ENCODE peak calls at places on chromosomes 13 and 19, in nine cellular contexts. S is Caco-2, H is kidney epithelial cell, G is dorsolateral prefrontal cortex, Y is thoracic aorta, U is HFF-Myc, R is keratinocyte, A is RWPE2, T is PC-3. P is an unnamed sample.

GRCh38 chr19:5892772-5893275 is 10.8 kb downstream of the NDUFA11 start:
- DNase-seq in S (no peak), H (no peak), G (no peak), Y (no peak), U (no peak), R (no peak), A (no peak), T (no peak), P (no peak)

GRCh38 chr19:16088351-16088984 is 12.2 kb downstream of the TPM4 start:
- DNase-seq in S (no peak), H (no peak), G (no peak), Y (no peak), U (no peak), R (no peak), A (no peak), T (no peak), P (no peak)

GRCh38 chr13:44188257-44188656 is 185.4 kb upstream of the SERP2 start:
- DNase-seq in S (no peak), H (peak; percentile 58), G (no peak), Y (no peak), U (no peak), R (peak; percentile 94), A (peak; percentile 77), T (peak; percentile 92), P (no peak)

GRCh38 chr13:90757127-90757680 is 590.3 kb upstream of the MIR17HG start:
- DNase-seq in S (no peak), H (no peak), G (no peak), Y (no peak), U (no peak), R (no peak), A (no peak), T (no peak), P (no peak)

GRCh38 chr13:43805071-43805468 is 18.3 kb upstream of the ENOX1 start:
- DNase-seq in S (no peak), H (peak; percentile 88), G (no peak), Y (no peak), U (no peak), R (peak; percentile 92), A (peak; percentile 81), T (peak; percentile 95), P (no peak)

GRCh38 chr13:33285420-33286124 is at the start of gene STARD13:
- DNase-seq in S (peak; percentile 94), H (peak; percentile 80), G (peak; percentile 91), Y (peak; percentile 93), U (peak; percentile 92), R (peak; percentile 73), A (peak; percentile 94), T (peak; percentile 96), P (peak; percentile 96)

GRCh38 chr13:20843177-20843576 is 59.4 kb downstream of the XPO4 start:
- DNase-seq in S (no peak), H (no peak), G (no peak), Y (no peak), U (no peak), R (no peak), A (no peak), T (no peak), P (no peak)

GRCh38 chr13:30963794-30964193 is 31.3 kb downstream of the TEX26 start:
- DNase-seq in S (no peak), H (no peak), G (no peak), Y (no peak), U (peak; percentile 10), R (no peak), A (no peak), T (peak; percentile 13), P (no peak)

GRCh38 chr19:24053601-24054000 is 33.4 kb upstream of the ZNF254 start:
- DNase-seq in S (no peak), H (no peak), G (no peak), Y (no peak), U (no peak), R (no peak), A (no peak), T (no peak), P (no peak)

GRCh38 chr13:44930907-44931676 is 58.2 kb downstream of the NUFIP1 start:
- DNase-seq in S (no peak), H (no peak), G (no peak), Y (no peak), U (no peak), R (no peak), A (no peak), T (peak; percentile 27), P (no peak)

GRCh38 chr13:64054306-64054705 is 2638.7 kb upstream of the PCDH20 start:
- DNase-seq in S (no peak), H (no peak), G (no peak), Y (no peak), U (no peak), R (no peak), A (no peak), T (no peak), P (no peak)

GRCh38 chr19:5985098-5985783 is 7.3 kb upstream of the RANBP3 start:
- DNase-seq in S (no peak), H (peak; percentile 81), G (no peak), Y (no peak), U (no peak), R (no peak), A (no peak), T (peak; percentile 54), P (no peak)

GRCh38 chr19:6556480-6556879 is 25.7 kb downstream of the TNFSF9 start:
- DNase-seq in S (no peak), H (peak; percentile 18), G (no peak), Y (no peak), U (no peak), R (no peak), A (no peak), T (no peak), P (no peak)

GRCh38 chr19:540867-541637 is 2.8 kb upstream of the GZMM start:
- DNase-seq in S (no peak), H (no peak), G (no peak), Y (no peak), U (no peak), R (no peak), A (no peak), T (no peak), P (no peak)

DNA sequence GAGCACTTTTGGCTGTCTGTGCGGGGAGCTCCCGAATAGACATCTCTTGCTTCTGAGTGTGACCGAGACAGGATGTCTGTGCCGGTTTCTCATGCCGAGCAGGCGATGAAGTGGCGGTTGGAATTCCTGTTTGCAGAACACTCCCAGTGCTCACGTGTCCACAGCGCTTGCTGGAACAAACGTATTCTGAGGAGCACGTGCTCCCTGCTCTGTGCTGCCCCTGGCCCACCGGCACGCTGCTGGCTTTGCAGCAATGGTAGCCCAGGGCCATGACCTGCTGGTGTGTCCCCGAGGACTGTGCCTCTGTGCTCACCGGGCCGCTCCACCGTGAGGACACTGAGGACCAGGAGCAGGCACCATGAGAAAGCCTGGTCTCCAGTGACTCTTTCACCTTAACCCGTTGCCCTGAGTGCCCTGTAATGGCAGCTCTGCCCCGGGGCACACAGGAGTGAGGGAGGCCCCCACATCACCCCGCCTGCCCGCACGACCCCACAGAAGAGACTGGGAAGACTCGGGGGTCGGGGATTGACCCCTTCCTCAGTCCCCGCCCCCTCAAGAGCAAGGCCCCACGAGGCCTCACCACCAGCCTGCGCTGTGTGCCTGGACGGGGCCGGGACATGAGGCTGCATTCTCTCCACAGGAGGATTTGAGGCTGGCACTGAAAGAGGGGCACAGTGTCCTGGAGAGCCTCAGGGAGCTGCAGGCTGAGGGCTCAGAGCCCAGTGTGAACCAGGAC is 40.0 kb upstream of the F7 start:
- DNase-seq in S (no peak), H (no peak), G (no peak), Y (no peak), U (no peak), R (no peak), A (no peak), T (no peak), P (no peak)
- TF ChIP-seq CTCF in S (no peak), H (no peak), G (no peak), Y (no peak), U (no peak), R (no peak), A (no peak), T (no peak), P (no peak)

GRCh38 chr13:111359237-111359915 is 38.9 kb downstream of the TEX29 start:
- DNase-seq in S (peak; percentile 8), H (no peak), G (no peak), Y (no peak), U (no peak), R (no peak), A (no peak), T (no peak), P (no peak)
- TF ChIP-seq CTCF in S (no peak), H (no peak), G (no peak), Y (no peak), U (no peak), R (no peak), A (no peak), T (no peak), P (no peak)

GRCh38 chr19:40716655-40717324 is at the start of the genes COQ8B and ITPKC:
- DNase-seq in S (peak; percentile 100), H (peak; percentile 88), G (peak; percentile 100), Y (peak; percentile 97), U (peak; percentile 81), R (peak; percentile 87), A (peak; percentile 100), T (peak; percentile 97), P (peak; percentile 95)

GRCh38 chr19:40713939-40714338 is 2.7 kb downstream of the COQ8B start:
- DNase-seq in S (no peak), H (no peak), G (no peak), Y (no peak), U (no peak), R (no peak), A (no peak), T (no peak), P (no peak)

GRCh38 chr19:40717325-40717879 is 490 bp downstream of the ITPKC start:
- DNase-seq in S (no peak), H (no peak), G (no peak), Y (no peak), U (no peak), R (no peak), A (no peak), T (no peak), P (no peak)

GRCh38 chr19:40716031-40716654 is 543 bp downstream of the COQ8B start:
- DNase-seq in S (peak; percentile 24), H (peak; percentile 90), G (no peak), Y (peak; percentile 78), U (peak; percentile 93), R (peak; percentile 99), A (peak; percentile 91), T (peak; percentile 91), P (no peak)

GRCh38 chr19:40714519-40715299 is 2.0 kb downstream of the COQ8B start:
- DNase-seq in S (peak; percentile 97), H (no peak), G (peak; percentile 97), Y (peak; percentile 80), U (peak; percentile 77), R (peak; percentile 75), A (peak; percentile 90), T (peak; percentile 84), P (peak; percentile 83)
- TF ChIP-seq CTCF in S (no peak), H (no peak), G (peak; percentile 19), Y (no peak), U (no peak), R (no peak), A (no peak), T (no peak), P (no peak)

DNA sequence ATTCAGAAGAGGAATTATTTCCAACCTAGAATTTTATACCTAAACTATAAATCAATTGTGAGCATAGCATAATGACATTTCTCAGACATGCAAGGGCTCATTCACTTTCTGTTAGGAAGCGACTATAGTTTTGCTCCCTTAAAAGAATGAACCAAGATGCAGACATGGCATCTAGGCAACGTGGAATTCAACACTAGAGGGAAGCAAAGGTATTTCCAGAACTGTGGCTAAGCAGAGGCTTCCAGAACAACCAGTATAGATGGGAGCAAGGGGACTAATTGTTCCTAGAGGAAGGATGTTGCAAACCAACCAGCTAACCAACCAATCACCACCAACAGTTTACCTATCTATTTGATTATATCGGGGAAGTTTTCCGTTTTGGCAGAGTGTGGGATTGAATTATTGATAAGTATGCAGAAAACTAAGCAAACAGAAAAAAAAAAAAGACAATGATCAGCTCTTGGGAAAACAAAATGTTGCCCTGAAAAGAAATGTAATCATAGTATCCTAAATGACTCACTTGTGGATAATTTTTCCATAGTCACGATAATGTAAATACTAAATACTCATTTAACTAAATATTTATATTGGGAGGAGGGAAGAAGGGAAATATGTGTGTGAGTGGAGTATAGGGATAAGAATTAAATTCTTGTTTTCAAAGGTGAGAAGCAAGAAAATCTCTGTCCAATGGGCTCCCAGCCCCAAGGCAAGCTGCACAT is 21.1 kb downstream of the ARL11 start:
- DNase-seq in S (peak; percentile 58), H (no peak), G (no peak), Y (no peak), U (no peak), R (peak; percentile 15), A (no peak), T (peak; percentile 64), P (no peak)
- TF ChIP-seq CTCF in S (peak; percentile 50), H (peak; percentile 45), G (no peak), Y (peak; percentile 27), U (peak; percentile 47), R (peak; percentile 36), A (peak; percentile 57), T (peak; percentile 60), P (peak; percentile 46)

P was measured in AG09319.